ENCODE peak calls at places on chromosomes 11 and 22, in four cellular contexts. I, J, L and Z are unnamed samples.
A peak's percentile ranks its signal among the peaks of the same experiment; 100 is the strongest.

GRCh38 chr11:119496997-119497396 is 74.0 kb upstream of the THY1 start:
- DNase-seq in I (no peak), J (no peak), L (no peak), Z (no peak)

GRCh38 chr11:118215262-118215661 is 9.5 kb downstream of the JAML start:
- DNase-seq in I (no peak), J (no peak), L (no peak), Z (no peak)

GRCh38 chr11:20070459-20070858 is 89.8 kb downstream of the DBX1 start:
- DNase-seq in I (no peak), J (no peak), L (no peak), Z (no peak)

GRCh38 chr22:29784451-29785361 is 17.5 kb downstream of the UQCR10 start:
- DNase-seq in I (peak; percentile 69), J (no peak), L (peak; percentile 39), Z (no peak)

GRCh38 chr11:63907063-63907462 is 9.9 kb downstream of the RCOR2 start:
- DNase-seq in I (no peak), J (no peak), L (no peak), Z (no peak)

GRCh38 chr11:112606656-112607055 is 346.0 kb upstream of the PLET1 start:
- DNase-seq in I (no peak), J (no peak), L (no peak), Z (no peak)

GRCh38 chr11:12771875-12772274 is 97.7 kb downstream of the TEAD1 start:
- DNase-seq in I (no peak), J (no peak), L (no peak), Z (no peak)

GRCh38 chr22:46081831-46082210 is 68.5 kb upstream of the PPARA start:
- DNase-seq in I (peak; percentile 54), J (no peak), L (peak; percentile 24), Z (no peak)

GRCh38 chr11:36454991-36455611 is 55.0 kb downstream of the TRAF6 start:
- DNase-seq in I (no peak), J (no peak), L (peak; percentile 23), Z (no peak)

GRCh38 chr11:107801641-107802040 is 56.9 kb downstream of the SLC35F2 start:
- DNase-seq in I (no peak), J (no peak), L (no peak), Z (no peak)

GRCh38 chr11:129144256-129144655 is 47.9 kb downstream of the ARHGAP32 start:
- DNase-seq in I (no peak), J (no peak), L (no peak), Z (no peak)

GRCh38 chr22:50544746-50545253 is 899 bp upstream of the KLHDC7B start:
- DNase-seq in I (peak; percentile 46), J (no peak), L (no peak), Z (no peak)

GRCh38 chr11:78564889-78565467 is 9.7 kb downstream of the NARS2 start:
- DNase-seq in I (no peak), J (peak; percentile 48), L (no peak), Z (no peak)

GRCh38 chr11:78562398-78562797 is 12.3 kb downstream of the NARS2 start:
- DNase-seq in I (no peak), J (no peak), L (no peak), Z (no peak)

GRCh38 chr11:78560826-78561484 is 13.7 kb downstream of the NARS2 start:
- DNase-seq in I (no peak), J (peak; percentile 28), L (no peak), Z (no peak)

GRCh38 chr11:78567209-78567608 is 7.5 kb downstream of the NARS2 start:
- DNase-seq in I (no peak), J (no peak), L (no peak), Z (no peak)

GRCh38 chr11:78564037-78564888 is 10.4 kb downstream of the NARS2 start:
- DNase-seq in I (peak; percentile 45), J (peak; percentile 54), L (no peak), Z (no peak)
- H3K27me3 ChIP-seq in I (no peaks in the 10 kb centered on the region), J (no peaks in the 10 kb centered on the region), L (no peaks in the 10 kb centered on the region), Z (no peaks in the 10 kb centered on the region)

GRCh38 chr11:125942771-125943428 is 2.9 kb upstream of the VSIG10L2 start:
- DNase-seq in I (no peak), J (no peak), L (no peak), Z (no peak)

GRCh38 chr11:125943661-125944349 is 2.0 kb upstream of the VSIG10L2 start:
- DNase-seq in I (no peak), J (no peak), L (no peak), Z (no peak)

GRCh38 chr11:125945011-125945796 is 640 bp upstream of the VSIG10L2 start:
- DNase-seq in I (no peak), J (no peak), L (no peak), Z (no peak)

GRCh38 chr11:125945797-125946520 is at the start of gene VSIG10L2:
- DNase-seq in I (no peak), J (no peak), L (no peak), Z (no peak)

GRCh38 chr11:125944350-125945010 is 1.4 kb upstream of the VSIG10L2 start:
- DNase-seq in I (no peak), J (no peak), L (no peak), Z (no peak)
- H3K27me3 ChIP-seq in I (no peaks in the 10 kb centered on the region), J (no peaks in the 10 kb centered on the region), L (no peaks in the 10 kb centered on the region), Z (no peaks in the 10 kb centered on the region)

DNA sequence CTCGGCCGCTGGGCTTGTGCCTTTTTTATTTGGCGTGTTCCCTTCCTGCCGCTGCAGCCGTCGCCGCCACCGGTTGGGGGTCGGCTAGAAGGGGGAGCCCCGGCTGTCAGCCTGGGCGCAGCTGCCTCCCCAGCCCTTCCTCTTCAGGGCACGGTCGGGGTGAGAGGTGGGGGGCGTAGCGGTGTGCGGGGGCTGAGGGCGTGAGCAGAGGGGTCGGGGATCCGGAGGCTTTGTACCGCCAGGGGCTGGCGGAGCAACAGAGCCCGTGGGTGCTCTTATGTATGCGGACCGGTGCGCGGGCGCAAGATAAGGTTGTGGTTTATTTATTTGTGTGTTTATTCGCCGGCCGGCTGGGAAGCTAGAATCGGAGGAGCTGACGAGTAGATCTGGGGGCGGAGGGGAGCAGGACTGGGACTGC is 482 bp downstream of the ZBTB16 start:
- DNase-seq in I (peak; percentile 66), J (peak; percentile 37), L (no peak), Z (peak; percentile 42)
- H3K27me3 ChIP-seq in I (no peaks in the 10 kb centered on the region), J (no peaks in the 10 kb centered on the region), L (no peaks in the 10 kb centered on the region), Z (no peaks in the 10 kb centered on the region)

GRCh38 chr11:57512646-57513445 is 2.7 kb downstream of the SLC43A1 start:
- DNase-seq in I (no peak), J (no peak), L (no peak), Z (no peak)

GRCh38 chr11:57514538-57515331 is 767 bp downstream of the SLC43A1 start:
- DNase-seq in I (peak; percentile 88), J (peak; percentile 62), L (peak; percentile 73), Z (no peak)

GRCh38 chr11:57513446-57513795 is 2.1 kb downstream of the SLC43A1 start:
- DNase-seq in I (no peak), J (no peak), L (no peak), Z (no peak)

GRCh38 chr11:57515332-57516060 is at the start of gene SLC43A1:
- DNase-seq in I (peak; percentile 88), J (no peak), L (peak; percentile 70), Z (peak; percentile 60)

GRCh38 chr11:57513911-57514537 is 1.5 kb downstream of the SLC43A1 start:
- DNase-seq in I (peak; percentile 77), J (no peak), L (peak; percentile 56), Z (no peak)
- H3K27me3 ChIP-seq in I (no peaks in the 10 kb centered on the region), J (no peaks in the 10 kb centered on the region), L (no peaks in the 10 kb centered on the region), Z (no peaks in the 10 kb centered on the region)